ENCODE peak calls at places on chromosomes 5 and 9, in five cellular contexts. B, P, H, L and J are unnamed samples.
A peak's percentile ranks its signal among the peaks of the same experiment; 100 is the strongest.

GRCh38 chr5:67809589-67809988 is 406.0 kb upstream of the PIK3R1 start:
- DNase-seq in B (no peak), P (no peak), H (no peak), L (no peak), J (no peak)

GRCh38 chr9:118595719-118596305 is 773.4 kb downstream of the BRINP1 start:
- DNase-seq in B (peak; percentile 44), P (peak; percentile 8), H (peak; percentile 2), L (peak; percentile 7), J (peak; percentile 69)

GRCh38 chr5:118692811-118693342 is 295.5 kb downstream of the DTWD2 start:
- DNase-seq in B (peak; percentile 92), P (no peak), H (no peak), L (no peak), J (peak; percentile 2)

GRCh38 chr9:77981332-77981731 is 50.3 kb downstream of the GNAQ start:
- DNase-seq in B (no peak), P (no peak), H (no peak), L (no peak), J (no peak)

GRCh38 chr5:157750320-157750719 is 6.8 kb downstream of the LSM11 start:
- DNase-seq in B (no peak), P (no peak), H (peak; percentile 84), L (no peak), J (no peak)

GRCh38 chr5:55180016-55180415 is 7.0 kb upstream of the CDC20B start:
- DNase-seq in B (no peak), P (no peak), H (no peak), L (no peak), J (no peak)

GRCh38 chr5:61270510-61271165 is 61.4 kb upstream of the ZSWIM6 start:
- DNase-seq in B (no peak), P (no peak), H (no peak), L (no peak), J (no peak)

GRCh38 chr5:22837803-22838202 is 15.3 kb downstream of the CDH12 start:
- DNase-seq in B (no peak), P (no peak), H (no peak), L (no peak), J (no peak)

GRCh38 chr9:14662060-14662453 is 31.2 kb downstream of the ZDHHC21 start:
- DNase-seq in B (no peak), P (no peak), H (no peak), L (no peak), J (no peak)

GRCh38 chr5:72154076-72154756 is 46.9 kb downstream of the MAP1B start:
- DNase-seq in B (no peak), P (no peak), H (no peak), L (no peak), J (no peak)

GRCh38 chr9:76082062-76082461 is 191.6 kb downstream of the PCSK5 start:
- DNase-seq in B (no peak), P (no peak), H (no peak), L (no peak), J (no peak)

GRCh38 chr5:93022770-93023169 is 558.2 kb downstream of the NR2F1-AS1 start:
- DNase-seq in B (no peak), P (no peak), H (peak; percentile 46), L (no peak), J (peak; percentile 9)

GRCh38 chr9:130542457-130543228 is 36.7 kb upstream of the FUBP3 start:
- DNase-seq in B (no peak), P (peak; percentile 50), H (peak; percentile 3), L (no peak), J (no peak)

GRCh38 chr5:15354011-15354410 is 146.0 kb upstream of the FBXL7 start:
- DNase-seq in B (no peak), P (peak; percentile 36), H (no peak), L (no peak), J (no peak)

GRCh38 chr5:81140461-81140860 is 92.7 kb upstream of the CKMT2 start:
- DNase-seq in B (no peak), P (no peak), H (no peak), L (peak; percentile 72), J (no peak)

GRCh38 chr9:116980582-116980981 is 293.5 kb downstream of the TRIM32 start:
- DNase-seq in B (no peak), P (no peak), H (no peak), L (no peak), J (no peak)

GRCh38 chr9:136091582-136092352 is 3.3 kb downstream of the NACC2 start:
- DNase-seq in B (no peak), P (no peak), H (no peak), L (no peak), J (no peak)

GRCh38 chr9:95242613-95243012 is 74.9 kb downstream of the FANCC start:
- DNase-seq in B (no peak), P (no peak), H (no peak), L (no peak), J (peak; percentile 54)

GRCh38 chr9:17063535-17064135 is 71.2 kb upstream of the CNTLN start:
- DNase-seq in B (peak; percentile 34), P (peak; percentile 59), H (peak; percentile 70), L (peak; percentile 68), J (peak; percentile 85)

GRCh38 chr9:13555989-13556500 is 276.6 kb upstream of the MPDZ start:
- DNase-seq in B (no peak), P (no peak), H (no peak), L (no peak), J (no peak)

GRCh38 chr5:110899566-110900412 is 161.0 kb downstream of the SLC25A46 start:
- DNase-seq in B (no peak), P (no peak), H (peak; percentile 92), L (no peak), J (no peak)

GRCh38 chr5:152689275-152689711 is 284.2 kb upstream of the NMUR2 start:
- DNase-seq in B (no peak), P (no peak), H (no peak), L (peak; percentile 14), J (peak; percentile 83)

GRCh38 chr5:176466245-176466871 is 18.2 kb downstream of the FAF2 start:
- DNase-seq in B (no peak), P (peak; percentile 12), H (peak; percentile 20), L (no peak), J (peak; percentile 3)